ENCODE peak calls at places on chromosomes 12 and 14, in five cellular contexts. N, M, A, O and E are unnamed samples.
A peak's percentile ranks its signal among the peaks of the same experiment; 100 is the strongest.

GRCh38 chr12:48795550-48796455 is 6.9 kb upstream of the ADCY6 start:
- DNase-seq in N (no peak), M (peak; percentile 22), A (peak; percentile 84), O (no peak), E (no peak)

GRCh38 chr12:18468521-18469075 is 207.3 kb downstream of the PIK3C2G start:
- DNase-seq in N (no peak), M (no peak), A (no peak), O (no peak), E (no peak)

GRCh38 chr12:59086124-59086523 is 165.8 kb upstream of the LRIG3 start:
- DNase-seq in N (no peak), M (no peak), A (no peak), O (no peak), E (no peak)

GRCh38 chr12:110114596-110114995 is 9.6 kb upstream of the IFT81 start:
- DNase-seq in N (no peak), M (no peak), A (no peak), O (no peak), E (no peak)

GRCh38 chr14:86865934-86866333 is 1127.0 kb downstream of the GALC start:
- DNase-seq in N (no peak), M (no peak), A (no peak), O (no peak), E (no peak)

GRCh38 chr12:79381246-79382208 is 309.2 kb downstream of the PAWR start:
- DNase-seq in N (no peak), M (no peak), A (no peak), O (no peak), E (no peak)

GRCh38 chr14:34676516-34677211 is 37.7 kb downstream of the CFL2 start:
- DNase-seq in N (no peak), M (no peak), A (no peak), O (no peak), E (no peak)

GRCh38 chr12:8948711-8949524 is 527 bp downstream of the M6PR start:
- DNase-seq in N (no peak), M (no peak), A (no peak), O (no peak), E (no peak)

GRCh38 chr12:31644536-31644935 is 15.0 kb upstream of the ETFBKMT start:
- DNase-seq in N (no peak), M (no peak), A (peak; percentile 10), O (no peak), E (no peak)

GRCh38 chr12:132351751-132352495 is 22.5 kb upstream of the GALNT9 start:
- DNase-seq in N (no peak), M (no peak), A (no peak), O (no peak), E (peak; percentile 31)

GRCh38 chr12:130041983-130042812 is 120.1 kb upstream of the FZD10 start:
- DNase-seq in N (peak; percentile 83), M (no peak), A (no peak), O (no peak), E (peak; percentile 68)

GRCh38 chr14:99273025-99273723 is 1.2 kb upstream of the BCL11B start:
- DNase-seq in N (no peak), M (no peak), A (peak; percentile 26), O (no peak), E (no peak)

GRCh38 chr12:94305293-94305957 is 154.2 kb downstream of the CEP83 start:
- DNase-seq in N (no peak), M (no peak), A (no peak), O (no peak), E (no peak)

GRCh38 chr12:110627500-110628195 is 13.7 kb downstream of the TCTN1 start:
- DNase-seq in N (no peak), M (no peak), A (no peak), O (no peak), E (no peak)

DNA sequence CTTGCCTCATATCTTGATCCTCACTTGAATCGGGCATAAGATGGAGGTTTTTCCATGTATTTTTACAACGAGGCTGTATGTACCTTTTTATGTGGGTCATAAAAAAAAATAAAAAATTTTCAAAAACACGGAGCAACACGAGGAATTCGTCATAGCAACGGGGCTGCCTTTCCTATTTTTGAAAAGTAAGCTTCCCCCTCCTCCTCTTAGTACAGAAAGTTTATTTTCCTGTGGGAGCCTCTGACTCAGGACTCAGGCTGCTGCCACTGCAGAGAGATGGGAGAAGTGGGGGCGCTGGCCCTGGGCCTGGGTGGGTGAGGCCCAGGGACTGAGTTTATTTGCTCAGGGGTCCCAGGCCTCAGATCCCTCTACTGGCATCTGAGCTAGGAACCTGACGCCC is 10.1 kb upstream of the CMKLR1 start:
- DNase-seq in N (peak; percentile 83), M (no peak), A (no peak), O (no peak), E (no peak)
- H3K4me3 ChIP-seq in N (no peak overlapping the region), M (no peak overlapping the region), A (no peak overlapping the region), O (no peak overlapping the region), E (no peak overlapping the region)

DNA sequence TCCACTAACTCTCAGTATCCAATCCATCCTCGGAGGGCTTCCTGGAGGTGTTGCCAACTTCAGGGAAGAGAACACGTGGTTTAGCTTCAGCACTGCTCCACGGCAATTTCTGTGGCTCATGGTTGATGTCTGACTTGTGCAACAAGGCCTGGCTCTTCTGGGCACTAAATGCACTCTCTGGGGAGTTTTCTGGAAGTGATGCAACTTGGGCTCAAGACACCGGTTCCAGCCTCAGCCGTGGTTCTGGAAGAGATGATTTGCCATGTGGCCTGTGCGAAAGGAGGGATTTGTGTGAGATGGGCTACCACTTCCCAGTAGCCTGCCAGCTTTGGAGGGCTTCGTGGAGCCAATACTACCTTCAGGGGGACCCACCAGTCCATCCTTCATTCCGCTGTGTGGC is 118.6 kb upstream of the RTL1 start:
- DNase-seq in N (peak; percentile 24), M (no peak), A (peak; percentile 17), O (no peak), E (no peak)
- H3K27me3 ChIP-seq in N (no peaks in the 10 kb centered on the region), M (no peaks in the 10 kb centered on the region), A (no peaks in the 10 kb centered on the region), O (peaks cover 35% of the 10 kb centered on the region), E (no peaks in the 10 kb centered on the region)

DNA sequence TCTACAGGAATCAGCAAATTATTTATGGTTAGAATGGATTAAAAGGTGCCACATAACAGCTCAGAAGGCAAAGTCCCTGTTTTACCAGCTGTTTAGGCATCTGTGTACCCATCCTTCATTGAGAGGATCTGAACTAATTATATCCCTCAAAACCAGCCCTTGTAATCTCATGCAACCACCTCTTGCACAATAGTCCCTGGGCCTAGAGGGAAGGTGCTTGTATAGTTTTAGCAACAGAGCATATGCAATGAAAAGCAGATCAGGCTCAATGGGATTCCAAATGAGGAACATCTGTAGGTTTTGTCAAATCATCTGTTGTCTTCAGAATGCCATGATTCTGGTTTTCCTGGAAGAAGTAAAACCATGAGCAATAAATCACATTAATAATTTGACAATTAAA is 26.0 kb upstream of the GLIPR1L2 start:
- DNase-seq in N (no peak), M (peak; percentile 12), A (no peak), O (no peak), E (no peak)
- H3K4me3 ChIP-seq in N (no peak overlapping the region), M (no peak overlapping the region), A (no peak overlapping the region), O (no peak overlapping the region), E (no peak overlapping the region)

GRCh38 chr14:106619618-106620017 is 1093.2 kb downstream of the TMEM121 start:
- DNase-seq in N (no peak), M (no peak), A (no peak), O (no peak), E (no peak)

GRCh38 chr14:106620368-106620767 is 1094.0 kb downstream of the TMEM121 start:
- DNase-seq in N (no peak), M (no peak), A (no peak), O (no peak), E (no peak)

GRCh38 chr14:106625181-106625580 is 1098.8 kb downstream of the TMEM121 start:
- DNase-seq in N (no peak), M (no peak), A (no peak), O (no peak), E (no peak)

GRCh38 chr14:106622200-106622745 is 1095.9 kb downstream of the TMEM121 start:
- DNase-seq in N (no peak), M (no peak), A (no peak), O (no peak), E (no peak)
- H3K27me3 ChIP-seq in N (no peaks in the 10 kb centered on the region), M (no peaks in the 10 kb centered on the region), A (no peaks in the 10 kb centered on the region), O (peaks cover 84% of the 10 kb centered on the region), E (no peaks in the 10 kb centered on the region)

DNA sequence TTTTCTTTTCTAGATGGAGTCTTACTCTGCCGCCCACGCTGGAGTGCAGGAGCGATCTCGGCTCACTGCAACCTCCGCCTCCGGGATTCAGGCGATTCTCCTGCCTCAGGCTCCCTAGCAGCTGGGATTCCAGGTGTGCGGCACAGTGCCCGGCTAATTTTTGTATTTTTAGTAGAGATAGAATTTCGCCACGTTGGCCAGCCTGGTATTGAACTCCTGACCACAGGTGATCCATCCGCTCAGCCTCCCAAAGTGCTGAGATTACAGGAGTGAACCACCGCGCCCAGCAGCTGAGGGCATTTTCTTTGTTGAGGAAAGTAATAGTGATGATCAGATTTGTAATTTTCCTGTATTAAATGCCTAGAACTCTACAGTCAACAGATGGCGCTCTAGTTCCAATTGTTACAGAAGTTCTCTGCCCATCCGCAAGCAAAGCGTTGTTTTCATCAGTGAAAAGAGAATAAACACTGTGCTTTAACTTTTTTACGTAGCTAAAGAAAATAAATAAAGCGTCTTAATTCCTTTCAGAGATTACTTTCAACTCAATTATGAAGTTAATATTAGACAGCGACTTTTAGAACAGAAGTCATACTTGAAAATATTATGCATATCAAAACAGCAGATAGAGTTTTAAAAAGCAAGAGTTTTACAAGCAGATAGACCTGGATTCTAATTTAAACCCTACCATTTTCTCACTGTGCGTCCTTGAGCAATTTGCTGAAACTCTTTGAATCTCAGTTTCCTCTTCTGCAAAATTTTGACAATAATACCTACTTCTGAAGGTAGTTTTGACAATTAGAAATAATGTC is 335.1 kb downstream of the DUSP6 start:
- DNase-seq in N (no peak), M (no peak), A (no peak), O (peak; percentile 13), E (no peak)
- H3K4me3 ChIP-seq in N (no peak overlapping the region), M (no peak overlapping the region), A (no peak overlapping the region), O (peak overlapping the region; percentile 4), E (no peak overlapping the region)

GRCh38 chr14:60645191-60645590 is 4.1 kb downstream of the SIX1 start:
- DNase-seq in N (no peak), M (no peak), A (no peak), O (no peak), E (no peak)
- H3K27me3 ChIP-seq in N (no peaks in the 10 kb centered on the region), M (no peaks in the 10 kb centered on the region), A (peaks cover 68% of the 10 kb centered on the region), O (peaks cover 100% of the 10 kb centered on the region), E (no peaks in the 10 kb centered on the region)

DNA sequence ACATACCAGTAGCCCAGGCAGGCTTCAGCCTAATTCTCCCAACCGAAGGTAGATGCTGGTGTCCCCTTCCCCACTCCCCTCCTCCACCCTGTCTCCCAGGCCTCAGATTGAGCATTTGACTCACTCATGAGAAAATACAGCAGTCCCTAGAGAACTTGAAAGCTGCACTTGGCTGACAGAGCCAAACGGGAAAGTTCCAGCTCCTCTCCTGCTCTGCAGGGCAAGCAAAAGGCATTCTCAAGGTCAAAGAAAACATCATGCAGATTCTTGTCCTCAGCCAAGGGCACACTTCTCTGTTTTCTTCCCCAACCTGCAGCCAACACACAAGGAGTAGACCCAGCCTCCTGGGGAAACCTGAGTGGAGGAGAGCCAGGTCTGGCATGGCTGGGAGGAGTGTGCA is 100.2 kb downstream of the IRF2BPL start:
- DNase-seq in N (no peak), M (no peak), A (no peak), O (no peak), E (no peak)
- H3K4me3 ChIP-seq in N (no peak overlapping the region), M (no peak overlapping the region), A (no peak overlapping the region), O (no peak overlapping the region), E (no peak overlapping the region)